ENCODE peak calls at places on chromosomes 4 and X, in seven cellular contexts. B is posterior vena cava; G is foreskin fibroblast; V is nephron progenitor cell; O is activated naive CD8-positive, alpha-beta T cell treated with anti-CD3 and anti-CD28 coated beads for 36 hours; Q is GM12891; W is HT1080. C is an unnamed sample.

GRCh38 chrX:120145295-120145925 is 13.0 kb upstream of the RHOXF2 start:
- DNase-seq in W (no peak), V (no peak), O (peak), G (no peak), B (no peak), Q (no peak), C (no peak)

GRCh38 chrX:110038900-110039299 is 36.0 kb downstream of the TMEM164 start:
- DNase-seq in V (no peak), O (no peak), B (no peak), Q (no peak), G (no peak), W (no peak), C (no peak)

GRCh38 chr4:91746551-91746950 is 557.2 kb upstream of the GRID2 start:
- DNase-seq in B (no peak), G (no peak), V (no peak), W (no peak), Q (no peak), O (no peak), C (no peak)

GRCh38 chr4:5378002-5378401 is 326.7 kb downstream of the STK32B start:
- DNase-seq in B (no peak), O (no peak), Q (no peak), W (no peak), V (no peak), G (no peak), C (no peak)

GRCh38 chr4:102713096-102713495 is 47.7 kb downstream of the MANBA start:
- DNase-seq in V (no peak), Q (no peak), G (no peak), O (no peak), W (no peak), B (no peak), C (no peak)

GRCh38 chr4:8592366-8593267 is at the start of gene CPZ:
- DNase-seq in Q (no peak), O (no peak), G (peak), W (no peak), B (no peak), V (peak), C (no peak)

GRCh38 chrX:154010330-154011087 is 9.2 kb downstream of the IRAK1 start:
- DNase-seq in V (no peak), B (no peak), G (peak), W (no peak), Q (no peak), O (no peak), C (no peak)

GRCh38 chr4:4981427-4981826 is 37.8 kb downstream of the CYTL1 start:
- DNase-seq in Q (no peak), B (peak), G (peak), O (no peak), W (no peak), V (no peak), C (no peak)

GRCh38 chr4:56342746-56343145 is 44.5 kb downstream of the AASDH start:
- DNase-seq in W (no peak), G (no peak), O (no peak), Q (no peak), V (no peak), B (no peak), C (no peak)

GRCh38 chr4:181148470-181148869 is 1094.7 kb upstream of the TENM3 start:
- DNase-seq in W (no peak), Q (no peak), B (no peak), O (no peak), V (no peak), G (no peak), C (no peak)

GRCh38 chrX:39580043-39580442 is 517.7 kb downstream of the BCOR start:
- DNase-seq in G (no peak), W (no peak), Q (no peak), O (no peak), V (no peak), B (no peak), C (no peak)

GRCh38 chr4:7766661-7767345 is 172.9 kb downstream of the AFAP1 start:
- DNase-seq in G (no peak), B (peak), O (no peak), V (no peak), W (no peak), Q (no peak), C (no peak)

GRCh38 chrX:13048265-13048664 is 3.8 kb upstream of the FAM9C start:
- DNase-seq in B (no peak), V (no peak), O (no peak), Q (no peak), G (peak), W (no peak), C (no peak)

GRCh38 chr4:126735294-126736132 is 897.2 kb upstream of the INTU start:
- DNase-seq in O (no peak), Q (no peak), B (no peak), G (no peak), V (no peak), W (no peak), C (no peak)

GRCh38 chr4:121180558-121180957 is 16.4 kb upstream of the TNIP3 start:
- DNase-seq in O (no peak), V (no peak), B (no peak), Q (no peak), G (no peak), W (no peak), C (no peak)

GRCh38 chr4:136934601-136935000 is 597.7 kb downstream of the PCDH18 start:
- DNase-seq in V (no peak), Q (no peak), B (no peak), W (no peak), O (no peak), G (no peak), C (no peak)

GRCh38 chrX:120380699-120381098 is 18.8 kb downstream of the ATP1B4 start:
- DNase-seq in Q (no peak), G (no peak), O (peak), W (peak), V (no peak), B (no peak), C (no peak)

GRCh38 chr4:176883681-176884418 is 91.1 kb upstream of the VEGFC start:
- DNase-seq in W (peak), G (peak), Q (no peak), O (no peak), B (no peak), V (no peak), C (no peak)

C was measured in T-helper 17 cell.